ENCODE peak calls at places on chromosomes 12 and 14, in four cellular contexts. One of them, this sample, is unnamed.

GRCh38 chr14:55157080-55157479 is 28.0 kb downstream of the LGALS3 start:
- DNase-seq in K562: no peak
- DNase-seq in HepG2: no peak
- DNase-seq in GM12878: no peak
- DNase-seq in this sample: no peak

GRCh38 chr12:69779928-69780327 is 41.3 kb downstream of the RAB3IP start:
- DNase-seq in GM12878: no peak
- DNase-seq in HepG2: no peak
- DNase-seq in K562: peak
- DNase-seq in this sample: peak

GRCh38 chr12:1768585-1768984 is 51.8 kb upstream of the LRTM2 start:
- DNase-seq in K562: no peak
- DNase-seq in HepG2: peak
- DNase-seq in GM12878: no peak
- DNase-seq in this sample: no peak

GRCh38 chr12:99984271-99985128 is at the start of gene ANKS1B:
- DNase-seq in K562: peak
- DNase-seq in GM12878: no peak
- DNase-seq in HepG2: no peak
- DNase-seq in this sample: no peak

GRCh38 chr12:132486576-132486975 is 3.4 kb upstream of the FBRSL1 start:
- DNase-seq in HepG2: no peak
- DNase-seq in K562: no peak
- DNase-seq in GM12878: no peak
- DNase-seq in this sample: no peak

GRCh38 chr14:34684578-34684977 is 29.8 kb downstream of the CFL2 start:
- DNase-seq in K562: no peak
- DNase-seq in HepG2: no peak
- DNase-seq in GM12878: no peak
- DNase-seq in this sample: no peak

GRCh38 chr14:55701638-55702037 is 121.6 kb downstream of the KTN1 start:
- DNase-seq in GM12878: peak
- DNase-seq in K562: no peak
- DNase-seq in HepG2: no peak
- DNase-seq in this sample: no peak

GRCh38 chr12:6963741-6964446 is 6.6 kb downstream of the PHB2 start:
- DNase-seq in GM12878: no peak
- DNase-seq in HepG2: no peak
- DNase-seq in K562: no peak
- DNase-seq in this sample: no peak

GRCh38 chr12:127414186-127414585 is 852.8 kb upstream of the TMEM132C start:
- DNase-seq in K562: no peak
- DNase-seq in HepG2: no peak
- DNase-seq in GM12878: no peak
- DNase-seq in this sample: no peak

GRCh38 chr12:122956028-122956427 is 10.2 kb downstream of the ABCB9 start:
- DNase-seq in K562: no peak
- DNase-seq in HepG2: no peak
- DNase-seq in GM12878: no peak
- DNase-seq in this sample: no peak
- TF ChIP-seq REST in K562: no peak
- TF ChIP-seq REST in HepG2: peak
- TF ChIP-seq REST in GM12878: peak
- TF ChIP-seq REST in this sample: no peak

DNA sequence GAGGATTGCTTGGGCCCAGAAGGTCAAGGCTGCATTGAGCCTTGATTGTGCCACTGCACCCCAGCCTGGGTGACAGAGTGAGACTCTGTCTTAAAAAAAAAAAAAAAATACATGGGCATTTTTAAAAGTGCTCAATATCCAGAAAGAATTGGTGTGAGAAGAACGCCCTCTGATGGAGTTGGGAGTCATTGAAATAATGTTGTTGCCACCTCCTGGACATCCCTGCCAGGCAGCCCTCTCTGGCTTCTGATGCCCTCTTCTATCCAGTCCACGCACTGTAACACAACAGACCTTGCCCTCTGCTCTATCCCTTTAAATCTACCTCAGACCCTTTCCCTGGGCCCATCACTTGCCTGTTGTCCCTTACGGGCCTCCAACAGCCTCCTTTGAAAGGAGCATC is 4.9 kb downstream of the PTGDR start:
- DNase-seq in HepG2: no peak
- DNase-seq in GM12878: no peak
- DNase-seq in K562: peak
- DNase-seq in this sample: peak
- TF ChIP-seq ATF3 in HepG2: no peak
- TF ChIP-seq ATF3 in GM12878: no peak
- TF ChIP-seq ATF3 in K562: no peak
- TF ChIP-seq ATF3 in this sample: no peak

GRCh38 chr12:121535150-121536057 is 45.4 kb downstream of the KDM2B start:
- DNase-seq in K562: no peak
- DNase-seq in GM12878: no peak
- DNase-seq in HepG2: no peak
- DNase-seq in this sample: no peak

GRCh38 chr12:121538699-121539061 is 42.1 kb downstream of the KDM2B start:
- DNase-seq in GM12878: no peak
- DNase-seq in HepG2: peak
- DNase-seq in K562: no peak
- DNase-seq in this sample: peak

GRCh38 chr12:121537814-121538698 is 42.8 kb downstream of the KDM2B start:
- DNase-seq in GM12878: no peak
- DNase-seq in HepG2: no peak
- DNase-seq in K562: no peak
- DNase-seq in this sample: no peak

GRCh38 chr12:121536058-121536928 is 44.5 kb downstream of the KDM2B start:
- DNase-seq in K562: peak
- DNase-seq in HepG2: no peak
- DNase-seq in GM12878: no peak
- DNase-seq in this sample: no peak

DNA sequence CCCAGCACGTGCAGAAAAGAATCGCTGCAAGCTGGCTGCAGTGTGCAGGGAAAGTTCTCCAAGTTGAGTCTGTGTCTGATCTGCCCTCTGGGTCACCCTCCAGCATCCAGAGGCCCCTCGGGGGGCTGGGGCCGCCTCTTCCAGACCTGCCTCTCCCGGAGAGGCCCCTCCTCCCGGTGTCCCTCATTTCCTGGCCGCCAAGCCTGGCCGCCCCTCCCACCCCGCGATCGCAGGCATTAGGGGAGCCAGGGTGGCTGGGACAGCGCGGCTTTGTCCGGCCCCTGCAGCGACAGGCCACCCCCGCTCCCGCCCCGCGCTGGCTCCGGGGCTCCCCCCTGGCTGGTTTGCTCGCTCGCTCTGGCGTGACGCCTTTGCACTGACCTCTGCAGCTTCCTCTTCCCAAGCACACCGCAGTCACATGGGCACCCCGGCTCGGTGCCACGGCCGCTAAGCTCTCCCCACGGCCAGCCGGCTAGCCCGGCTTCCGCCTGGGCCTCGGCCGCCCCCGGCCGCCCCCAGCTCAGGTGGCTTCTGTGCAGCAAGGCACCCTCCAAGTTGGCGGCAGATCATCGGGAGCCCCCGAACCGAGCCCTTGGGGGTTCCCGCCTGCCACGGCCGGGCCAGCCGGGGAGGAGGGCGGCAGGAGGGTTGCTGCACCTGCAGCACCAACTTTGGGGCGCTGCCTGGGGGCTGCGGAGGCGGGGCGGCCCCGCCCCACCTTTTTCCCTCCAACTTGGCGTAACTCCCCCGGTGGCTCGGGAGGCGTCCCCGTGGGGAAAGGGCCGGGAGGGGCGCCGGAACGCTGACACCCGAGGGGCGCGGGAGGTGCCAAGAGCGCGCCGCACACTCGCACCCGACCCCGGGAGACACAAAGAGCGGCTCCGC is 43.7 kb downstream of the KDM2B start:
- DNase-seq in HepG2: peak
- DNase-seq in GM12878: peak
- DNase-seq in K562: peak
- DNase-seq in this sample: no peak
- TF ChIP-seq REST in HepG2: no peak
- TF ChIP-seq REST in GM12878: no peak
- TF ChIP-seq REST in K562: no peak
- TF ChIP-seq REST in this sample: no peak

GRCh38 chr12:109738878-109739665 is 25.4 kb downstream of the FAM222A start:
- DNase-seq in HepG2: no peak
- DNase-seq in K562: no peak
- DNase-seq in GM12878: no peak
- DNase-seq in this sample: no peak
- TF ChIP-seq ATF3 in HepG2: no peak
- TF ChIP-seq ATF3 in K562: no peak
- TF ChIP-seq ATF3 in GM12878: no peak
- TF ChIP-seq ATF3 in this sample: no peak

This sample was measured in HCT116.